ENCODE peak calls at places on chromosomes 3 and 15, in five cellular contexts. U, H, G, D and C are unnamed samples.
A peak's percentile ranks its signal among the peaks of the same experiment; 100 is the strongest.

GRCh38 chr3:111595239-111595638 is at the start of gene ZBED2:
- DNase-seq in U (peak; percentile 35), H (no peak), G (no peak), D (peak; percentile 64), C (no peak)

GRCh38 chr15:96171271-96171739 is 159.2 kb upstream of the NR2F2 start:
- DNase-seq in U (no peak), H (no peak), G (no peak), D (no peak), C (no peak)

GRCh38 chr15:51202783-51203182 is 108.1 kb upstream of the TNFAIP8L3 start:
- DNase-seq in U (no peak), H (no peak), G (no peak), D (no peak), C (no peak)

GRCh38 chr15:31358957-31359721 is 32.5 kb downstream of the KLF13 start:
- DNase-seq in U (no peak), H (no peak), G (no peak), D (no peak), C (no peak)

GRCh38 chr3:38131621-38132369 is 5.1 kb downstream of the ACAA1 start:
- DNase-seq in U (peak; percentile 33), H (no peak), G (no peak), D (no peak), C (no peak)

GRCh38 chr3:107669669-107670068 is 146.9 kb downstream of the BBX start:
- DNase-seq in U (no peak), H (no peak), G (no peak), D (no peak), C (no peak)

GRCh38 chr3:39941941-39942340 is 132.5 kb downstream of the MYRIP start:
- DNase-seq in U (no peak), H (no peak), G (no peak), D (no peak), C (no peak)

GRCh38 chr15:66252411-66253295 is 897 bp downstream of the MEGF11 start:
- DNase-seq in U (peak; percentile 49), H (no peak), G (no peak), D (peak; percentile 48), C (no peak)

GRCh38 chr3:161500057-161500836 is 3.6 kb downstream of the OTOL1 start:
- DNase-seq in U (no peak), H (no peak), G (no peak), D (no peak), C (no peak)

GRCh38 chr3:114043205-114043604 is 13.1 kb downstream of the CCDC191 start:
- DNase-seq in U (no peak), H (no peak), G (no peak), D (no peak), C (no peak)

GRCh38 chr3:120555661-120556509 is 40.3 kb upstream of the NDUFB4 start:
- DNase-seq in U (no peak), H (no peak), G (no peak), D (no peak), C (no peak)

GRCh38 chr3:113271594-113272368 is 60.4 kb downstream of the BOC start:
- DNase-seq in U (no peak), H (no peak), G (no peak), D (no peak), C (no peak)

GRCh38 chr3:14324224-14324944 is 78.0 kb upstream of the SLC6A6 start:
- DNase-seq in U (no peak), H (no peak), G (no peak), D (no peak), C (no peak)

GRCh38 chr3:90092994-90093393 is 985.6 kb downstream of the EPHA3 start:
- DNase-seq in U (no peak), H (no peak), G (no peak), D (no peak), C (no peak)

GRCh38 chr3:132236701-132237651 is 80.2 kb upstream of the ACP3 start:
- DNase-seq in U (no peak), H (no peak), G (no peak), D (no peak), C (no peak)

GRCh38 chr3:12954891-12955650 is 113.7 kb upstream of the RPL32 start:
- DNase-seq in U (peak; percentile 10), H (no peak), G (peak; percentile 85), D (no peak), C (no peak)

GRCh38 chr15:39720721-39721611 is 61.7 kb downstream of the FSIP1 start:
- DNase-seq in U (no peak), H (peak; percentile 88), G (no peak), D (no peak), C (no peak)

GRCh38 chr3:16441306-16441898 is 72.1 kb downstream of the RFTN1 start:
- DNase-seq in U (no peak), H (no peak), G (no peak), D (no peak), C (no peak)

GRCh38 chr3:60660026-60660425 is 591.2 kb downstream of the FHIT start:
- DNase-seq in U (no peak), H (no peak), G (no peak), D (no peak), C (no peak)

GRCh38 chr15:64549860-64550259 is 89.5 kb downstream of the ZNF609 start:
- DNase-seq in U (no peak), H (no peak), G (no peak), D (no peak), C (no peak)

GRCh38 chr3:24963762-24964625 is 464.1 kb upstream of the RARB start:
- DNase-seq in U (no peak), H (no peak), G (no peak), D (no peak), C (peak; percentile 0)

GRCh38 chr15:40906947-40907802 is 12.9 kb downstream of the VPS18 start:
- DNase-seq in U (peak; percentile 53), H (no peak), G (no peak), D (peak; percentile 74), C (no peak)

GRCh38 chr3:80733522-80734176 is 965.9 kb upstream of the ROBO1 start:
- DNase-seq in U (no peak), H (no peak), G (no peak), D (no peak), C (no peak)

GRCh38 chr3:195770081-195770840 is 41.5 kb downstream of the MUC4 start:
- DNase-seq in U (no peak), H (no peak), G (no peak), D (no peak), C (no peak)

GRCh38 chr15:72272213-72272996 is at the start of gene PARP6:
- DNase-seq in U (peak; percentile 99), H (peak; percentile 85), G (peak; percentile 94), D (peak; percentile 99), C (peak; percentile 86)

GRCh38 chr3:193190387-193190786 is 50.6 kb upstream of the PLAAT1 start:
- DNase-seq in U (no peak), H (no peak), G (no peak), D (peak; percentile 8), C (no peak)

GRCh38 chr3:52705438-52705687 is 228 bp downstream of the GLT8D1 start:
- DNase-seq in U (no peak), H (no peak), G (peak; percentile 15), D (no peak), C (no peak)

GRCh38 chr3:125220681-125221429 is 8.3 kb upstream of the SLC12A8 start:
- DNase-seq in U (no peak), H (no peak), G (no peak), D (no peak), C (no peak)

GRCh38 chr15:48766196-48766595 is 44.7 kb downstream of the CEP152 start:
- DNase-seq in U (no peak), H (peak; percentile 9), G (no peak), D (no peak), C (no peak)

GRCh38 chr3:196288141-196288460 is 575 bp upstream of the PCYT1A start:
- DNase-seq in U (no peak), H (no peak), G (no peak), D (no peak), C (no peak)

GRCh38 chr15:49847937-49848823 is 227.3 kb downstream of the DTWD1 start:
- DNase-seq in U (no peak), H (peak; percentile 83), G (no peak), D (no peak), C (peak; percentile 79)

GRCh38 chr3:12957334-12957733 is 115.9 kb downstream of the IQSEC1 start:
- DNase-seq in U (no peak), H (no peak), G (no peak), D (no peak), C (no peak)

GRCh38 chr3:125186261-125186770 is 26.2 kb downstream of the SLC12A8 start:
- DNase-seq in U (no peak), H (no peak), G (no peak), D (no peak), C (no peak)

GRCh38 chr15:40320931-40321371 is 2.5 kb upstream of the INAFM2 start:
- DNase-seq in U (peak; percentile 60), H (no peak), G (no peak), D (peak; percentile 63), C (no peak)

GRCh38 chr3:49805367-49805782 is 2.3 kb downstream of the INKA1 start:
- DNase-seq in U (no peak), H (peak; percentile 64), G (peak; percentile 74), D (no peak), C (no peak)